ENCODE peak calls at places on chromosomes 7 and 10, in seven cellular contexts. One of them, this sample, is unnamed.

GRCh38 chr10:62870866-62871265 is 54.7 kb upstream of the EGR2 start:
- DNase-seq in SK-N-SH: no peak
- DNase-seq in HepG2: no peak
- DNase-seq in HCT116: no peak
- DNase-seq in K562: no peak
- DNase-seq in GM12878: no peak
- DNase-seq in H1: no peak
- DNase-seq in this sample: no peak

GRCh38 chr10:119919271-119919670 is 26.7 kb downstream of the SEC23IP start:
- DNase-seq in SK-N-SH: no peak
- DNase-seq in HepG2: no peak
- DNase-seq in HCT116: no peak
- DNase-seq in K562: no peak
- DNase-seq in GM12878: no peak
- DNase-seq in H1: no peak
- DNase-seq in this sample: no peak

GRCh38 chr7:156944876-156945275 is 4.6 kb upstream of the NOM1 start:
- DNase-seq in SK-N-SH: no peak
- DNase-seq in HepG2: no peak
- DNase-seq in HCT116: no peak
- DNase-seq in K562: no peak
- DNase-seq in GM12878: no peak
- DNase-seq in H1: no peak
- DNase-seq in this sample: no peak

GRCh38 chr7:158779061-158779992 is 50.0 kb downstream of the ESYT2 start:
- DNase-seq in SK-N-SH: no peak
- DNase-seq in HepG2: no peak
- DNase-seq in HCT116: no peak
- DNase-seq in K562: no peak
- DNase-seq in GM12878: no peak
- DNase-seq in H1: no peak
- DNase-seq in this sample: no peak

GRCh38 chr7:23373151-23374004 is 74.2 kb downstream of the MALSU1 start:
- DNase-seq in SK-N-SH: no peak
- DNase-seq in HepG2: no peak
- DNase-seq in HCT116: no peak
- DNase-seq in K562: no peak
- DNase-seq in GM12878: peak
- DNase-seq in H1: no peak
- DNase-seq in this sample: no peak

GRCh38 chr10:132430231-132430743 is 33.3 kb downstream of the PWWP2B start:
- DNase-seq in SK-N-SH: no peak
- DNase-seq in HepG2: no peak
- DNase-seq in HCT116: no peak
- DNase-seq in K562: no peak
- DNase-seq in GM12878: no peak
- DNase-seq in H1: no peak
- DNase-seq in this sample: no peak

GRCh38 chr7:150950496-150951180 is 27.5 kb downstream of the KCNH2 start:
- DNase-seq in SK-N-SH: no peak
- DNase-seq in HepG2: no peak
- DNase-seq in HCT116: no peak
- DNase-seq in K562: no peak
- DNase-seq in GM12878: no peak
- DNase-seq in H1: no peak
- DNase-seq in this sample: no peak

GRCh38 chr10:94858022-94858421 is 80.4 kb upstream of the CYP2C9 start:
- DNase-seq in SK-N-SH: no peak
- DNase-seq in HepG2: peak
- DNase-seq in HCT116: no peak
- DNase-seq in K562: no peak
- DNase-seq in GM12878: no peak
- DNase-seq in H1: no peak
- DNase-seq in this sample: no peak

GRCh38 chr7:114217026-114217425 is 197.6 kb upstream of the FOXP2 start:
- DNase-seq in SK-N-SH: no peak
- DNase-seq in HepG2: no peak
- DNase-seq in HCT116: peak
- DNase-seq in K562: no peak
- DNase-seq in GM12878: no peak
- DNase-seq in H1: no peak
- DNase-seq in this sample: peak

GRCh38 chr10:132065491-132066105 is at the start of gene JAKMIP3:
- DNase-seq in SK-N-SH: no peak
- DNase-seq in HepG2: peak
- DNase-seq in HCT116: no peak
- DNase-seq in K562: no peak
- DNase-seq in GM12878: no peak
- DNase-seq in H1: no peak
- DNase-seq in this sample: peak

GRCh38 chr7:74069790-74070618 is 13.6 kb upstream of the LIMK1 start:
- DNase-seq in SK-N-SH: no peak
- DNase-seq in HepG2: no peak
- DNase-seq in HCT116: no peak
- DNase-seq in K562: no peak
- DNase-seq in GM12878: no peak
- DNase-seq in H1: no peak
- DNase-seq in this sample: no peak

GRCh38 chr10:63166742-63167258 is 33.7 kb downstream of the NRBF2 start:
- DNase-seq in SK-N-SH: peak
- DNase-seq in HepG2: peak
- DNase-seq in HCT116: peak
- DNase-seq in K562: peak
- DNase-seq in GM12878: peak
- DNase-seq in H1: no peak
- DNase-seq in this sample: peak

GRCh38 chr7:151736403-151736909 is 140.5 kb downstream of the PRKAG2 start:
- DNase-seq in SK-N-SH: peak
- DNase-seq in HepG2: peak
- DNase-seq in HCT116: peak
- DNase-seq in K562: no peak
- DNase-seq in GM12878: no peak
- DNase-seq in H1: peak
- DNase-seq in this sample: peak

GRCh38 chr7:70944516-70944915 is 187.4 kb upstream of the GALNT17 start:
- DNase-seq in SK-N-SH: no peak
- DNase-seq in HepG2: no peak
- DNase-seq in HCT116: no peak
- DNase-seq in K562: no peak
- DNase-seq in GM12878: no peak
- DNase-seq in H1: no peak
- DNase-seq in this sample: no peak

GRCh38 chr10:102347236-102347828 is 48.2 kb upstream of the NFKB2 start:
- DNase-seq in SK-N-SH: peak
- DNase-seq in HepG2: peak
- DNase-seq in HCT116: peak
- DNase-seq in K562: peak
- DNase-seq in GM12878: no peak
- DNase-seq in H1: peak
- DNase-seq in this sample: peak

GRCh38 chr7:42913591-42913990 is 1.7 kb upstream of the C7orf25 start:
- DNase-seq in SK-N-SH: no peak
- DNase-seq in HepG2: no peak
- DNase-seq in HCT116: no peak
- DNase-seq in K562: peak
- DNase-seq in GM12878: no peak
- DNase-seq in H1: no peak
- DNase-seq in this sample: no peak

GRCh38 chr10:83533290-83533689 is 606.0 kb upstream of the GHITM start:
- DNase-seq in SK-N-SH: no peak
- DNase-seq in HepG2: no peak
- DNase-seq in HCT116: no peak
- DNase-seq in K562: no peak
- DNase-seq in GM12878: no peak
- DNase-seq in H1: no peak
- DNase-seq in this sample: no peak

GRCh38 chr10:108663551-108663950 is 1259.8 kb downstream of the XPNPEP1 start:
- DNase-seq in SK-N-SH: no peak
- DNase-seq in HepG2: no peak
- DNase-seq in HCT116: no peak
- DNase-seq in K562: no peak
- DNase-seq in GM12878: no peak
- DNase-seq in H1: no peak
- DNase-seq in this sample: no peak
- TF ChIP-seq JUND in SK-N-SH: no peak
- TF ChIP-seq JUND in HepG2: no peak
- TF ChIP-seq JUND in HCT116: no peak
- TF ChIP-seq JUND in K562: no peak
- TF ChIP-seq JUND in GM12878: no peak
- TF ChIP-seq JUND in H1: no peak
- TF ChIP-seq JUND in this sample: no peak

GRCh38 chr7:36280840-36281812 is 108.5 kb upstream of the ANLN start:
- DNase-seq in SK-N-SH: peak
- DNase-seq in HepG2: no peak
- DNase-seq in HCT116: peak
- DNase-seq in K562: no peak
- DNase-seq in GM12878: no peak
- DNase-seq in H1: no peak
- DNase-seq in this sample: no peak
- TF ChIP-seq JUND in SK-N-SH: peak
- TF ChIP-seq JUND in HepG2: no peak
- TF ChIP-seq JUND in HCT116: peak
- TF ChIP-seq JUND in K562: peak
- TF ChIP-seq JUND in GM12878: no peak
- TF ChIP-seq JUND in H1: peak
- TF ChIP-seq JUND in this sample: no peak

DNA sequence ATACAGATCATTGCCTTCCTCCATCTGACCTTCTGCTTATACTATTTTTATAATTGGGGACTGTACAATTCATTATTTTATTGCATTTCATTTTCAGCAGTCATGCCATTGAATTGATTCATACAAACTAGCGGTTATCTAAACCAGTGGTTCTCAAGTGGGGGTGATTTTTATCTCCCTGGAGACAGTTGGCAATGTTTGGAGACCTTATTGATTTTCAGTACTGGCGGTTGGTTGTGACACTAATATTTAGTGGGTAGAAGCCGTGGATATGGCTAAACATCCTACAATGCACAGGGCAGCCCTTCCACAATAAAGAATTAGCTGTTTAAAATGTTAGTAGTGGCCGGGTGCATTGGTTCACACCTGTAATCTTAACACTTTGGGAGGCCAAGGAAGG is 765.9 kb downstream of the LRMDA start:
- DNase-seq in SK-N-SH: no peak
- DNase-seq in HepG2: no peak
- DNase-seq in HCT116: no peak
- DNase-seq in K562: no peak
- DNase-seq in GM12878: no peak
- DNase-seq in H1: no peak
- DNase-seq in this sample: no peak
- TF ChIP-seq JUND in SK-N-SH: no peak
- TF ChIP-seq JUND in HepG2: no peak
- TF ChIP-seq JUND in HCT116: no peak
- TF ChIP-seq JUND in K562: no peak
- TF ChIP-seq JUND in GM12878: no peak
- TF ChIP-seq JUND in H1: no peak
- TF ChIP-seq JUND in this sample: no peak

GRCh38 chr7:107148721-107149120 is 20.1 kb upstream of the HBP1 start:
- DNase-seq in SK-N-SH: no peak
- DNase-seq in HepG2: no peak
- DNase-seq in HCT116: no peak
- DNase-seq in K562: no peak
- DNase-seq in GM12878: no peak
- DNase-seq in H1: no peak
- DNase-seq in this sample: no peak

GRCh38 chr7:107145072-107145838 is 23.5 kb upstream of the HBP1 start:
- DNase-seq in SK-N-SH: no peak
- DNase-seq in HepG2: no peak
- DNase-seq in HCT116: no peak
- DNase-seq in K562: no peak
- DNase-seq in GM12878: no peak
- DNase-seq in H1: no peak
- DNase-seq in this sample: no peak

GRCh38 chr7:107149863-107150262 is 18.9 kb upstream of the HBP1 start:
- DNase-seq in SK-N-SH: no peak
- DNase-seq in HepG2: no peak
- DNase-seq in HCT116: no peak
- DNase-seq in K562: no peak
- DNase-seq in GM12878: no peak
- DNase-seq in H1: no peak
- DNase-seq in this sample: no peak

GRCh38 chr7:107150375-107151073 is 18.3 kb upstream of the HBP1 start:
- DNase-seq in SK-N-SH: peak
- DNase-seq in HepG2: peak
- DNase-seq in HCT116: peak
- DNase-seq in K562: peak
- DNase-seq in GM12878: no peak
- DNase-seq in H1: no peak
- DNase-seq in this sample: peak

GRCh38 chr7:107147464-107148214 is 21.2 kb upstream of the HBP1 start:
- DNase-seq in SK-N-SH: peak
- DNase-seq in HepG2: peak
- DNase-seq in HCT116: peak
- DNase-seq in K562: peak
- DNase-seq in GM12878: no peak
- DNase-seq in H1: no peak
- DNase-seq in this sample: no peak
- TF ChIP-seq JUND in SK-N-SH: peak
- TF ChIP-seq JUND in HepG2: no peak
- TF ChIP-seq JUND in HCT116: no peak
- TF ChIP-seq JUND in K562: no peak
- TF ChIP-seq JUND in GM12878: no peak
- TF ChIP-seq JUND in H1: no peak
- TF ChIP-seq JUND in this sample: no peak

This sample was measured in T47D.